ENCODE peak calls at places on chromosome 9, in nine cellular contexts. X is ovary; R is dorsolateral prefrontal cortex; T is astrocyte of the spinal cord; B is activated CD8-positive, alpha-beta T cell treated with anti-CD3 and anti-CD28 coated beads for 36 hours; S is pancreas; D is endodermal cell; N is endothelial cell; Y is transverse colon. O is an unnamed sample.

GRCh38 chr9:123397975-123398374 is 42.0 kb downstream of the CRB2 start:
- DNase-seq in X (no peak), R (no peak), T (no peak), B (no peak), S (no peak), D (no peak), N (no peak), Y (no peak), O (no peak)

GRCh38 chr9:75188756-75189155 is 100.4 kb downstream of the OSTF1 start:
- DNase-seq in X (no peak), R (no peak), T (no peak), B (no peak), S (no peak), D (no peak), N (no peak), Y (no peak), O (no peak)

GRCh38 chr9:18236336-18236735 is 237.6 kb upstream of the ADAMTSL1 start:
- DNase-seq in X (no peak), R (no peak), T (no peak), B (no peak), S (no peak), D (no peak), N (no peak), Y (no peak), O (no peak)

GRCh38 chr9:129458155-129458661 is 162.7 kb downstream of the C9orf50 start:
- DNase-seq in X (no peak), R (no peak), T (no peak), B (peak; percentile 79), S (peak; percentile 56), D (peak; percentile 57), N (no peak), Y (peak; percentile 54), O (no peak)

GRCh38 chr9:131038256-131039128 is 29.5 kb downstream of the LAMC3 start:
- DNase-seq in X (no peak), R (no peak), T (no peak), B (no peak), S (no peak), D (no peak), N (no peak), Y (no peak), O (no peak)

GRCh38 chr9:16986441-16987387 is 116.2 kb upstream of the BNC2 start:
- DNase-seq in X (no peak), R (no peak), T (peak; percentile 83), B (no peak), S (no peak), D (no peak), N (no peak), Y (no peak), O (no peak)

GRCh38 chr9:129611302-129611800 is 9.6 kb downstream of the C9orf50 start:
- DNase-seq in X (no peak), R (no peak), T (no peak), B (no peak), S (no peak), D (no peak), N (no peak), Y (no peak), O (no peak)

GRCh38 chr9:133103987-133104505 is 17.0 kb downstream of the RALGDS start:
- DNase-seq in X (peak; percentile 18), R (peak; percentile 39), T (no peak), B (no peak), S (peak; percentile 62), D (no peak), N (no peak), Y (no peak), O (no peak)

GRCh38 chr9:27151693-27152397 is 42.8 kb downstream of the TEK start:
- DNase-seq in X (no peak), R (no peak), T (peak; percentile 47), B (no peak), S (no peak), D (no peak), N (no peak), Y (no peak), O (no peak)

GRCh38 chr9:109098221-109098959 is 21.4 kb downstream of the TMEM245 start:
- DNase-seq in X (no peak), R (no peak), T (peak; percentile 89), B (no peak), S (no peak), D (no peak), N (peak; percentile 19), Y (no peak), O (no peak)

GRCh38 chr9:93318441-93318840 is 133.0 kb upstream of the FAM120A start:
- DNase-seq in X (no peak), R (no peak), T (no peak), B (no peak), S (peak; percentile 35), D (no peak), N (no peak), Y (no peak), O (no peak)

GRCh38 chr9:133861103-133861502 is 123.0 kb upstream of the SARDH start:
- DNase-seq in X (no peak), R (no peak), T (no peak), B (no peak), S (no peak), D (no peak), N (no peak), Y (no peak), O (no peak)

GRCh38 chr9:98300611-98301010 is 45.2 kb upstream of the TBC1D2 start:
- DNase-seq in X (no peak), R (no peak), T (no peak), B (no peak), S (no peak), D (no peak), N (no peak), Y (no peak), O (no peak)

GRCh38 chr9:22469928-22470544 is 23.4 kb downstream of the DMRTA1 start:
- DNase-seq in X (no peak), R (no peak), T (peak; percentile 49), B (peak; percentile 28), S (no peak), D (peak; percentile 74), N (peak; percentile 58), Y (peak; percentile 8), O (peak; percentile 44)

GRCh38 chr9:84271887-84272556 is 68.5 kb downstream of the SLC28A3 start:
- DNase-seq in X (no peak), R (no peak), T (peak; percentile 43), B (no peak), S (no peak), D (no peak), N (no peak), Y (no peak), O (no peak)

DNA sequence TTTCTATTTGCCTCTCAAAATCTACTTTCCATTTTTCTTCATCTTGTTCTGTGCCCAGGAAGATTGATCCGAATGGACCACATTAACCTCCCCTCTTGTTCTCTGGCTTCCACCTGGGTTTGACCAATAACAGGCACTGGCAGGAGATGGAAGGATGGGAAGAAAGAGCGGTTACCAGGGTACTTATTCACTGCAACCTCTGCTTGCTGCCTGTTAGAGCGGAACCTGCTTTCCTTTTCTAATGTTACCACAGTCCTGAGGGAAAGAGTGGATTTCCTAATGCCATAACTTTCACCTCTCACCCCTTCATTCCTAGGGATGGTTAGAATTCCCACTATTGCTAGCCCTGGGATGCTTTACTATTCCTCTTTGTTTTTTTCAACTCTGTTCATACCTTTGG is 262.1 kb downstream of the RFX3 start:
- DNase-seq in X (no peak), R (no peak), T (no peak), B (no peak), S (no peak), D (no peak), N (no peak), Y (no peak), O (no peak)
- TF ChIP-seq CTCF in X (no peak), R (no peak), T (no peak), B (no peak), S (no peak), D (no peak), N (no peak), Y (no peak), O (no peak)

GRCh38 chr9:6234014-6234413 is 18.4 kb downstream of the IL33 start:
- DNase-seq in X (no peak), R (no peak), T (no peak), B (no peak), S (no peak), D (no peak), N (no peak), Y (no peak), O (no peak)
- TF ChIP-seq CTCF in X (no peak), R (no peak), T (no peak), B (no peak), S (no peak), D (no peak), N (no peak), Y (no peak), O (no peak)

DNA sequence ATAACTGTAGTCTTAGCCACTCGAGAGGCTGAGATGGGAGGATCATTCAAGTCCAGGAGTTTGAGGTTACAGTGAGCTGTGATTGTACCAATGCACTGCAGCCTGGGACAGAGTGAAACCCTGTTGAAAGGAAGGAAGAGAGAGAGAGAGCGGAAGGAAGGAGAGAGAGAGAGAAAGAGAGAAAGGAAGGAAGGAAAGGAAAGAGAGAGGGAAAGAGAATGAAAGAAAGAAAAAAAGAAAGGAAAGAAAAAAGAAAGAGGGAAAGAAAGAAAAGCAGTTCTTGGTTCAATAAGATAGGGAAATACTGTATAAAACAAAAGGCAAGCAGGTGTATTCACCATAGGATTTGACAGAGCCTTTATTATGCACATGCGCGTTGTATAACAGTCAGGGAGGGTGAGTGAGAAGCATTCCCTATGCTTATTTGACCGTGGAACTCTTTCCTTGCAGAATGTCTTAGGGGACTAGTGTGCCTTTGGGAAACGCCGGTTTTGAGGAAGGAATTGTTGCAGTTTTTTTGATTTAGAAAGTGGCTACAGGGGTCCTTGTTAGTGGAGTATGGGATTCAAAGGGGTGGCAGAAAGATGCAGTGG is 42.0 kb downstream of the GSN start:
- DNase-seq in X (no peak), R (no peak), T (no peak), B (no peak), S (no peak), D (no peak), N (no peak), Y (no peak), O (no peak)
- TF ChIP-seq CTCF in X (no peak), R (no peak), T (no peak), B (no peak), S (no peak), D (no peak), N (no peak), Y (no peak), O (no peak)

GRCh38 chr9:14396171-14396570 is 82.2 kb upstream of the NFIB start:
- DNase-seq in X (no peak), R (peak; percentile 65), T (no peak), B (no peak), S (no peak), D (no peak), N (no peak), Y (no peak), O (no peak)

GRCh38 chr9:14399736-14400657 is 86.1 kb upstream of the NFIB start:
- DNase-seq in X (no peak), R (no peak), T (no peak), B (no peak), S (no peak), D (no peak), N (no peak), Y (no peak), O (no peak)

GRCh38 chr9:14405176-14405575 is 91.2 kb upstream of the NFIB start:
- DNase-seq in X (no peak), R (no peak), T (no peak), B (no peak), S (no peak), D (no peak), N (no peak), Y (no peak), O (no peak)

GRCh38 chr9:14403112-14403511 is 89.2 kb upstream of the NFIB start:
- DNase-seq in X (no peak), R (no peak), T (no peak), B (no peak), S (no peak), D (no peak), N (no peak), Y (no peak), O (no peak)

GRCh38 chr9:14400658-14400995 is 86.7 kb upstream of the NFIB start:
- DNase-seq in X (peak; percentile 23), R (peak; percentile 65), T (peak; percentile 82), B (no peak), S (no peak), D (peak; percentile 86), N (peak; percentile 62), Y (peak; percentile 7), O (peak; percentile 24)
- TF ChIP-seq CTCF in X (no peak), R (peak; percentile 57), T (peak; percentile 52), B (no peak), S (no peak), D (peak; percentile 78), N (peak; percentile 28), Y (peak; percentile 21), O (no peak)

O was measured in Calu3.